ENCODE peak calls at places on chromosomes 1 and 21, in ten cellular contexts. V is left ventricle myocardium inferior, L is heart right ventricle, R is OCI-LY7, B is endodermal cell, I is colonic mucosa, M is aorta, G is AG04450, H is pancreas, T is astrocyte. N is an unnamed sample.

GRCh38 chr1:228194921-228195812 is 12.7 kb upstream of the OBSCN start:
- DNase-seq in V (no peak), L (no peak), R (no peak), B (no peak), I (no peak), M (no peak), G (no peak), H (no peak), T (no peak), N (no peak)

GRCh38 chr1:23904748-23905357 is 8.3 kb downstream of the CNR2 start:
- DNase-seq in V (no peak), L (no peak), R (no peak), B (no peak), I (no peak), M (no peak), G (no peak), H (no peak), T (no peak), N (no peak)

GRCh38 chr1:168360151-168360550 is 79.5 kb downstream of the TBX19 start:
- DNase-seq in V (no peak), L (no peak), R (no peak), B (no peak), I (no peak), M (no peak), G (no peak), H (no peak), T (peak), N (no peak)

GRCh38 chr1:203906932-203907331 is 45.5 kb downstream of the SNRPE start:
- DNase-seq in V (no peak), L (no peak), R (no peak), B (no peak), I (no peak), M (no peak), G (peak), H (no peak), T (peak), N (no peak)

GRCh38 chr1:90730247-90731022 is 13.3 kb upstream of the BARHL2 start:
- DNase-seq in V (no peak), L (no peak), R (peak), B (peak), I (no peak), M (no peak), G (no peak), H (no peak), T (no peak), N (no peak)

GRCh38 chr1:161480381-161481035 is 24.7 kb upstream of the FCGR2A start:
- DNase-seq in V (no peak), L (no peak), R (no peak), B (no peak), I (no peak), M (no peak), G (no peak), H (no peak), T (no peak), N (no peak)

GRCh38 chr1:118317836-118318614 is 133.0 kb upstream of the SPAG17 start:
- DNase-seq in V (no peak), L (no peak), R (no peak), B (no peak), I (no peak), M (no peak), G (no peak), H (no peak), T (no peak), N (no peak)

GRCh38 chr1:61184035-61184713 is 101.8 kb downstream of the NFIA start:
- DNase-seq in V (peak), L (peak), R (no peak), B (no peak), I (peak), M (peak), G (peak), H (peak), T (peak), N (peak)

GRCh38 chr1:228510101-228510850 is 23.1 kb downstream of the RNF187 start:
- DNase-seq in V (no peak), L (no peak), R (no peak), B (no peak), I (no peak), M (no peak), G (no peak), H (no peak), T (no peak), N (no peak)

GRCh38 chr1:237931631-237932030 is 40.9 kb upstream of the ZP4 start:
- DNase-seq in V (no peak), L (no peak), R (no peak), B (no peak), I (no peak), M (no peak), G (no peak), H (no peak), T (no peak), N (no peak)

GRCh38 chr1:160726114-160726497 is 12.9 kb upstream of the SLAMF7 start:
- DNase-seq in V (no peak), L (no peak), R (no peak), B (no peak), I (no peak), M (no peak), G (no peak), H (no peak), T (no peak), N (no peak)

GRCh38 chr1:38559180-38559874 is 300.2 kb downstream of the RRAGC start:
- DNase-seq in V (no peak), L (no peak), R (peak), B (peak), I (peak), M (peak), G (no peak), H (peak), T (no peak), N (no peak)

GRCh38 chr1:183024352-183025337 is 1.4 kb downstream of the LAMC1 start:
- DNase-seq in V (no peak), L (no peak), R (peak), B (no peak), I (no peak), M (no peak), G (no peak), H (no peak), T (no peak), N (no peak)

GRCh38 chr1:8251635-8252034 is 66.3 kb upstream of the SLC45A1 start:
- DNase-seq in V (no peak), L (no peak), R (no peak), B (no peak), I (no peak), M (no peak), G (no peak), H (no peak), T (no peak), N (no peak)

GRCh38 chr21:43016728-43017127 is 42.4 kb downstream of the PKNOX1 start:
- DNase-seq in V (no peak), L (no peak), R (no peak), B (no peak), I (no peak), M (no peak), G (no peak), H (no peak), T (no peak), N (no peak)

GRCh38 chr1:204529371-204529895 is 13.2 kb downstream of the MDM4 start:
- DNase-seq in V (no peak), L (no peak), R (no peak), B (no peak), I (no peak), M (no peak), G (no peak), H (no peak), T (no peak), N (no peak)

DNA sequence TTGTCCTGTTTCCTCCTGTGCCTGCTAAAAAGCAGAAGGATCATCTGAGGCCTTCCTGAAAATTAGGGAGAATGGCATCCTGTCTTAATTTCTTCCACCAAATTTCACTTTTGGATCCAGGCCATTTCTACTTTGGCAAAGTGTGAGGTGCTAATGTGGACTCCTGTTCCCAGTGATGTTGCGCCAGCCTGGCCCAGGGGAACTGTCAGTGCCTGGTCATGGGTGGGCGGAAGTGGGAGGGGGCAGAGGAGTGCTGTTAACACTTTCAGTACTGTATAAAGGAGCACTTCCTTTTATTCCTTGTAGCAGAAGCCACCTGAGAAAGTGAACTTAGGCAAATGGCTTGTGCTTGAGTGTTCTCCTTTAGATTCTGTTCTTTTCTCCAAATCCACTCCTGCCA is 19.9 kb downstream of the ELAPOR1 start:
- DNase-seq in V (peak), L (no peak), R (peak), B (no peak), I (peak), M (peak), G (no peak), H (peak), T (no peak), N (peak)
- H3K27ac ChIP-seq in V (peak), L (no peak), R (no peak), B (no peak), I (peak), M (no peak), G (no peak), H (peak), T (no peak), N (no peak)

GRCh38 chr1:44514673-44515072 is 109.6 kb downstream of the RNF220 start:
- DNase-seq in V (no peak), L (no peak), R (no peak), B (no peak), I (no peak), M (no peak), G (no peak), H (no peak), T (no peak), N (no peak)
- H3K27ac ChIP-seq in V (no peak), L (no peak), R (no peak), B (no peak), I (no peak), M (no peak), G (no peak), H (no peak), T (no peak), N (no peak)

DNA sequence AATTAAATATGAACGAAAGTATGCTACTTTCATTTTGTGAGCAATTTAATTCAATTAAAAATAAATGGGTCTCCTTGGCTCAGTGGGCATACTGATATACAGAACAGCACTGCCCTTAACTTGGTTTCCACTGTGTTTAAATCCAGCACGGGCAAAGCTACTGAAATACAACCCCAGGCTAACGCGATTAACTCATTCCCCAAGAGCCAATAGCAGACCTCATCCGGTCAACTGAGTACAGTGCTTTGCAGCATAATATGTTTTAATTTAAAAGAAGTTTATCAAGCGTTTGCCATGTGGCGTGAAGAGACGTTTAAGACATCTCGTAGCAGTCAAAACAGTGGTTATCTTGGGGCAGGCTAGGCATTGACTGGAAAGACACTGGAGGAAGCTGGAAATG is 118.6 kb downstream of the PROX1 start:
- DNase-seq in V (no peak), L (no peak), R (no peak), B (no peak), I (no peak), M (no peak), G (no peak), H (no peak), T (no peak), N (no peak)
- H3K27ac ChIP-seq in V (peak), L (no peak), R (no peak), B (no peak), I (no peak), M (no peak), G (no peak), H (no peak), T (no peak), N (peak)

GRCh38 chr21:35410656-35411055 is 361.6 kb upstream of the RUNX1 start:
- DNase-seq in V (no peak), L (no peak), R (no peak), B (no peak), I (no peak), M (no peak), G (no peak), H (no peak), T (no peak), N (no peak)

GRCh38 chr21:35408401-35408800 is 359.3 kb upstream of the RUNX1 start:
- DNase-seq in V (no peak), L (no peak), R (no peak), B (no peak), I (no peak), M (no peak), G (no peak), H (no peak), T (no peak), N (no peak)

GRCh38 chr21:35404247-35404646 is 355.1 kb upstream of the RUNX1 start:
- DNase-seq in V (no peak), L (no peak), R (no peak), B (no peak), I (no peak), M (no peak), G (no peak), H (no peak), T (no peak), N (no peak)

GRCh38 chr21:35410123-35410522 is 361.0 kb upstream of the RUNX1 start:
- DNase-seq in V (no peak), L (no peak), R (no peak), B (no peak), I (no peak), M (no peak), G (no peak), H (no peak), T (no peak), N (no peak)

DNA sequence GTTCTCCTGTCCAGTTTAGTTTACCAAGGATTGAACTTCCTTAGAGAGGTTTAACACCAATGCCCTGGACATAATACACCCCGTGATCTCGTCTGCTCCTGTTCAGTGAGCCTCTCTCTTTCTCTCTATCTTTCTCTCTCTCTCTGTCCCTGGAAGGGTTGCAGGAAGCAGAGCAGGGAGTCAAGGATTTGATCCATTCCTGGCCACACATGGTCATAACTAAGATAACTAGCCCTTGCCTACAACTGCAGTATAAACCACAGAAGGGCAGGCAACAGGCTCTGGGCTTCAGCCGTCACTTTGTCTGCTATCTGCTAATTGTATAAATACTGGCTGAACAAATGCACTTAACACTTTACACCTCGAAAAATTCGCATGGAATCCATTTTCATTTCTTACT is 357.5 kb upstream of the RUNX1 start:
- DNase-seq in V (no peak), L (no peak), R (no peak), B (no peak), I (no peak), M (no peak), G (no peak), H (no peak), T (no peak), N (no peak)
- H3K27ac ChIP-seq in V (no peak), L (no peak), R (no peak), B (no peak), I (no peak), M (no peak), G (no peak), H (no peak), T (no peak), N (no peak)

GRCh38 chr1:193676996-193677569 is 490.7 kb upstream of the B3GALT2 start:
- DNase-seq in V (no peak), L (no peak), R (no peak), B (no peak), I (no peak), M (no peak), G (no peak), H (no peak), T (peak), N (no peak)

GRCh38 chr1:193680924-193681316 is 494.5 kb upstream of the B3GALT2 start:
- DNase-seq in V (no peak), L (no peak), R (no peak), B (no peak), I (no peak), M (no peak), G (no peak), H (no peak), T (no peak), N (no peak)

GRCh38 chr1:193674292-193674944 is 488.0 kb upstream of the B3GALT2 start:
- DNase-seq in V (no peak), L (no peak), R (no peak), B (no peak), I (peak), M (no peak), G (no peak), H (no peak), T (peak), N (no peak)

GRCh38 chr1:193680247-193680923 is 494.0 kb upstream of the B3GALT2 start:
- DNase-seq in V (no peak), L (no peak), R (no peak), B (no peak), I (no peak), M (no peak), G (no peak), H (no peak), T (no peak), N (no peak)

DNA sequence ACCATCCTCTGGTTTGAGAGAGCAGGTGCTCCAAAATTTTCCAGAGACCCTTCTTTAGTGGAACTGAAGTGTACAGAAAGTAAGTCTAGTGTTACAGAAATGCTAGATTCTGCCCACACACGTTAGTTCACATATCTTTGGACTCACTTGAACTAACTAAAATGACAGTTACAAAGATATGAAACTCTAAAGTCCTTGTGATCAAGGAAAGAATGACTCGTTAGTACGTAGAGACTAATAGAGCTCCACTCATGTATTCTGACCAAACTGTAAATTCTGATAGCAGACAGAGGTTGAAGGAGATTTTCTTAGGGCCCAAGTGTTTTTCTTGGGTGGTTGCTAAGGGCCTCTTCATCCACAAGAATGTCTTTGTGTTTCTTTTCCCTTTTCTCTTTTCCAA is 491.5 kb upstream of the B3GALT2 start:
- DNase-seq in V (no peak), L (no peak), R (no peak), B (no peak), I (no peak), M (no peak), G (no peak), H (no peak), T (peak), N (no peak)
- H3K27ac ChIP-seq in V (no peak), L (no peak), R (no peak), B (no peak), I (no peak), M (no peak), G (no peak), H (no peak), T (no peak), N (no peak)